ENCODE peak calls at places on chromosome 6, in seven cellular contexts. M, K, B, G, J, E and V are unnamed samples.

GRCh38 chr6:17297261-17298080 is 16.3 kb downstream of the RBM24 start:
- DNase-seq in M (no peak), K (no peak), B (no peak), G (no peak), J (no peak), E (no peak), V (no peak)

GRCh38 chr6:109059148-109059547 is 35.5 kb downstream of the SESN1 start:
- DNase-seq in M (no peak), K (peak; percentile 31), B (no peak), G (no peak), J (no peak), E (no peak), V (no peak)

GRCh38 chr6:89281779-89282246 is 33.3 kb downstream of the GABRR2 start:
- DNase-seq in M (peak; percentile 40), K (peak; percentile 15), B (no peak), G (no peak), J (peak; percentile 41), E (no peak), V (peak; percentile 84)

GRCh38 chr6:81894286-81894685 is 141.8 kb upstream of the TENT5A start:
- DNase-seq in M (no peak), K (peak; percentile 85), B (no peak), G (no peak), J (no peak), E (no peak), V (no peak)

GRCh38 chr6:80271074-80271473 is 164.6 kb downstream of the BCKDHB start:
- DNase-seq in M (no peak), K (no peak), B (no peak), G (no peak), J (no peak), E (no peak), V (no peak)

GRCh38 chr6:163308629-163309276 is 105.8 kb upstream of the QKI start:
- DNase-seq in M (no peak), K (no peak), B (no peak), G (no peak), J (no peak), E (no peak), V (no peak)

GRCh38 chr6:34189806-34190503 is 44.1 kb upstream of the GRM4 start:
- DNase-seq in M (peak; percentile 30), K (no peak), B (peak; percentile 28), G (peak; percentile 44), J (no peak), E (no peak), V (no peak)

GRCh38 chr6:85579581-85579980 is 14.1 kb downstream of the SNX14 start:
- DNase-seq in M (no peak), K (no peak), B (no peak), G (peak; percentile 43), J (no peak), E (no peak), V (no peak)

GRCh38 chr6:117920493-117920845 is 13.4 kb downstream of the SLC35F1 start:
- DNase-seq in M (no peak), K (no peak), B (no peak), G (no peak), J (no peak), E (no peak), V (no peak)

GRCh38 chr6:131946992-131947955 is 3.9 kb downstream of the CCN2 start:
- DNase-seq in M (no peak), K (peak; percentile 85), B (no peak), G (no peak), J (no peak), E (no peak), V (no peak)

GRCh38 chr6:104483225-104483834 is 376.4 kb downstream of the HACE1 start:
- DNase-seq in M (no peak), K (peak; percentile 4), B (no peak), G (no peak), J (no peak), E (no peak), V (no peak)

GRCh38 chr6:132289761-132290160 is 111.5 kb downstream of the MOXD1 start:
- DNase-seq in M (no peak), K (peak; percentile 57), B (no peak), G (no peak), J (no peak), E (no peak), V (no peak)

GRCh38 chr6:15247750-15248450 is 2.0 kb downstream of the JARID2 start:
- DNase-seq in M (peak; percentile 71), K (peak; percentile 50), B (peak; percentile 61), G (peak; percentile 62), J (peak; percentile 58), E (peak; percentile 54), V (peak; percentile 71)

GRCh38 chr6:18314317-18314997 is 50.1 kb upstream of the DEK start:
- DNase-seq in M (no peak), K (no peak), B (no peak), G (no peak), J (no peak), E (no peak), V (no peak)

GRCh38 chr6:6978731-6979130 is 129.0 kb upstream of the RREB1 start:
- DNase-seq in M (no peak), K (no peak), B (no peak), G (no peak), J (no peak), E (no peak), V (no peak)

GRCh38 chr6:156912431-156912830 is 135.3 kb downstream of the ARID1B start:
- DNase-seq in M (no peak), K (no peak), B (no peak), G (no peak), J (no peak), E (no peak), V (peak; percentile 20)

GRCh38 chr6:91606148-91606901 is 1019.5 kb upstream of the MAP3K7 start:
- DNase-seq in M (no peak), K (no peak), B (no peak), G (no peak), J (no peak), E (no peak), V (no peak)

GRCh38 chr6:31878761-31879542 is at the start of gene SLC44A4:
- DNase-seq in M (peak; percentile 83), K (no peak), B (no peak), G (no peak), J (peak; percentile 71), E (no peak), V (no peak)

GRCh38 chr6:150334790-150335783 is 33.7 kb upstream of the IYD start:
- DNase-seq in M (peak; percentile 79), K (peak; percentile 78), B (no peak), G (no peak), J (no peak), E (peak; percentile 47), V (peak; percentile 43)

GRCh38 chr6:39850897-39851296 is 58.7 kb downstream of the DAAM2 start:
- DNase-seq in M (no peak), K (no peak), B (no peak), G (no peak), J (no peak), E (no peak), V (no peak)

GRCh38 chr6:142945071-142945445 is at the start of gene HIVEP2:
- DNase-seq in M (peak; percentile 91), K (peak; percentile 84), B (peak; percentile 87), G (peak; percentile 90), J (peak; percentile 88), E (peak; percentile 91), V (peak; percentile 84)

GRCh38 chr6:155273438-155273837 is 9.6 kb downstream of the CLDN20 start:
- DNase-seq in M (no peak), K (peak; percentile 81), B (no peak), G (no peak), J (no peak), E (no peak), V (no peak)

DNA sequence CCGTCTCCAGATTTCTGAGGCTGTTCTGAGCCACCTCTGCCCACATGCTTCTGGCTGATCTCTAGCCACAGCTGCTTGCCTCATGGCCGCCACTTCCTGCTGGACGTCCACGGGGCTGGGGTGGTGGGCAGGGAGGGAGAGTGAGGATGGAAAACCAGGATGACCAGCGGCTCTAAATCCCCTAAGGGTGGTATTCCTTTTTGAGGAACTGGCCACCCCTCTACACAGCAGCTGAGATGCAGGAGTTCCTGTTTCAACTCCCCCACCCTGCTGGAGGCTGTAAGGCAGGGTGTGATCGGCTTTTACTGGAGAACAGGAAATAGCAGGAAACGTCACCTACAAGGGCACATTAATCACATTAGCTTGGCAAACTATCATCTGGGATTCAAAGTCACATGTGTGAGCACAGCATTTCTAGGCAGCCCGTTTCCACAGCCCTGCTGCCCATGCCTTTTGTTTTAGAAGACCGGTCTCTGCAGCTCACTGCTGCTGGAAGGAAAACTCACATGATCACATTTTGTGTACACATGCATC is 181.6 kb upstream of the ECI2 start:
- DNase-seq in M (peak; percentile 80), K (peak; percentile 94), B (peak; percentile 34), G (peak; percentile 47), J (peak; percentile 37), E (peak; percentile 76), V (no peak)
- TF ChIP-seq CTCF in M (no peak), K (no peak), B (peak; percentile 13), G (no peak), J (no peak), E (peak; percentile 20), V (no peak)

GRCh38 chr6:40894962-40895799 is 143.8 kb downstream of the UNC5CL start:
- DNase-seq in M (peak; percentile 70), K (peak; percentile 70), B (peak; percentile 40), G (peak; percentile 53), J (peak; percentile 59), E (peak; percentile 67), V (no peak)
- TF ChIP-seq CTCF in M (peak; percentile 39), K (peak; percentile 79), B (peak; percentile 71), G (peak; percentile 43), J (no peak), E (peak; percentile 71), V (no peak)

GRCh38 chr6:126339796-126340750 is at the start of gene CENPW:
- DNase-seq in M (peak; percentile 99), K (peak; percentile 78), B (peak; percentile 83), G (peak; percentile 90), J (peak; percentile 92), E (peak; percentile 91), V (peak; percentile 87)

GRCh38 chr6:126341126-126341525 is 1.2 kb downstream of the CENPW start:
- DNase-seq in M (no peak), K (no peak), B (no peak), G (no peak), J (no peak), E (no peak), V (no peak)

GRCh38 chr6:126337323-126337722 is 2.6 kb upstream of the CENPW start:
- DNase-seq in M (peak; percentile 14), K (peak; percentile 84), B (no peak), G (no peak), J (no peak), E (peak; percentile 52), V (peak; percentile 7)

GRCh38 chr6:126333729-126334128 is 6.2 kb upstream of the CENPW start:
- DNase-seq in M (no peak), K (no peak), B (no peak), G (no peak), J (no peak), E (no peak), V (no peak)

GRCh38 chr6:126335210-126335609 is 4.7 kb upstream of the CENPW start:
- DNase-seq in M (no peak), K (no peak), B (no peak), G (no peak), J (no peak), E (no peak), V (no peak)
- TF ChIP-seq CTCF in M (no peak), K (no peak), B (no peak), G (no peak), J (no peak), E (no peak), V (no peak)

DNA sequence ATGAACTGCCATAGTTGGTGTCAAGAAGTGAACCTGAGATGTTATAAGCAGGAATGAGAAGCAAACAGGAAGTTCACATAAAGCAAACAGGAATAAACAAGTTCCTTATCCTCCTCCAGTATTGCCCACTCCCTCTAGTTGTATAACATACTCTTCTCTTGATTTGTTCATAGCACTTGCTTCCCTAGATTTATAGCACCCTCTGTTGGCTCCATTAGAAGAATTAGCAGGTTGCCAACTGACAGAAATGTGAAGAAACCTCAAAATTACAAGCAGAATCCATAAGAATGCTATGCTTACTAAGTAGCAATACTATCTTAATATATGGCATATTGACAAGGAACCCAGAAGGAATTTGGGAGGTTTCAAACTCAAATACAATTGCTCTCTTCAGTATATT is 195.4 kb downstream of the TBX18 start:
- DNase-seq in M (no peak), K (peak; percentile 70), B (no peak), G (no peak), J (no peak), E (no peak), V (no peak)
- TF ChIP-seq CTCF in M (no peak), K (peak; percentile 50), B (peak; percentile 18), G (no peak), J (no peak), E (no peak), V (no peak)